ENCODE peak calls at places on chromosomes 1 and 21, in five cellular contexts. One of them, this sample, is unnamed.

GRCh38 chr1:22296701-22297591 is 154.0 kb upstream of the WNT4 start:
- DNase-seq in A549: no peak
- DNase-seq in endothelial cell of umbilical vein: no peak
- DNase-seq in GM12878: no peak
- DNase-seq in HepG2: no peak
- DNase-seq in this sample: peak

GRCh38 chr1:21681426-21681825 is 12.3 kb upstream of the RAP1GAP start:
- DNase-seq in A549: no peak
- DNase-seq in endothelial cell of umbilical vein: no peak
- DNase-seq in GM12878: no peak
- DNase-seq in HepG2: no peak
- DNase-seq in this sample: no peak

GRCh38 chr1:179046808-179047636 is 21.3 kb downstream of the FAM20B start:
- DNase-seq in A549: no peak
- DNase-seq in endothelial cell of umbilical vein: no peak
- DNase-seq in GM12878: no peak
- DNase-seq in HepG2: no peak
- DNase-seq in this sample: peak

GRCh38 chr1:106526650-106527049 is 529.8 kb upstream of the PRMT6 start:
- DNase-seq in A549: no peak
- DNase-seq in endothelial cell of umbilical vein: no peak
- DNase-seq in GM12878: no peak
- DNase-seq in HepG2: no peak
- DNase-seq in this sample: no peak

GRCh38 chr1:196148367-196148970 is 459.8 kb downstream of the KCNT2 start:
- DNase-seq in A549: peak
- DNase-seq in endothelial cell of umbilical vein: peak
- DNase-seq in GM12878: no peak
- DNase-seq in HepG2: peak
- DNase-seq in this sample: peak

GRCh38 chr1:153985341-153985912 is 712 bp downstream of the RAB13 start:
- DNase-seq in A549: no peak
- DNase-seq in endothelial cell of umbilical vein: peak
- DNase-seq in GM12878: no peak
- DNase-seq in HepG2: no peak
- DNase-seq in this sample: peak

GRCh38 chr1:100076744-100077143 is 56.0 kb downstream of the SASS6 start:
- DNase-seq in A549: no peak
- DNase-seq in endothelial cell of umbilical vein: peak
- DNase-seq in GM12878: peak
- DNase-seq in HepG2: no peak
- DNase-seq in this sample: no peak

GRCh38 chr1:204225841-204226745 is 12.3 kb upstream of the GOLT1A start:
- DNase-seq in A549: no peak
- DNase-seq in endothelial cell of umbilical vein: no peak
- DNase-seq in GM12878: no peak
- DNase-seq in HepG2: peak
- DNase-seq in this sample: peak

GRCh38 chr1:78673120-78673519 is 23.5 kb downstream of the IFI44 start:
- DNase-seq in A549: no peak
- DNase-seq in endothelial cell of umbilical vein: no peak
- DNase-seq in GM12878: no peak
- DNase-seq in HepG2: peak
- DNase-seq in this sample: peak

GRCh38 chr1:92695104-92695503 is 89.8 kb downstream of the EVI5 start:
- DNase-seq in A549: no peak
- DNase-seq in endothelial cell of umbilical vein: no peak
- DNase-seq in GM12878: no peak
- DNase-seq in HepG2: no peak
- DNase-seq in this sample: no peak

GRCh38 chr1:36735939-36736730 is 253.4 kb upstream of the CSF3R start:
- DNase-seq in A549: no peak
- DNase-seq in endothelial cell of umbilical vein: no peak
- DNase-seq in GM12878: no peak
- DNase-seq in HepG2: no peak
- DNase-seq in this sample: peak

GRCh38 chr21:44415073-44416025 is 40.0 kb upstream of the LRRC3 start:
- DNase-seq in A549: no peak
- DNase-seq in endothelial cell of umbilical vein: no peak
- DNase-seq in GM12878: no peak
- DNase-seq in HepG2: no peak
- DNase-seq in this sample: no peak

GRCh38 chr21:37281579-37281978 is 14.4 kb upstream of the VPS26C start:
- DNase-seq in A549: no peak
- DNase-seq in endothelial cell of umbilical vein: no peak
- DNase-seq in GM12878: no peak
- DNase-seq in HepG2: no peak
- DNase-seq in this sample: no peak
- TF ChIP-seq MYC in A549: no peak
- TF ChIP-seq MYC in endothelial cell of umbilical vein: no peak
- TF ChIP-seq MYC in GM12878: no peak
- TF ChIP-seq MYC in HepG2: no peak
- TF ChIP-seq MYC in this sample: no peak

DNA sequence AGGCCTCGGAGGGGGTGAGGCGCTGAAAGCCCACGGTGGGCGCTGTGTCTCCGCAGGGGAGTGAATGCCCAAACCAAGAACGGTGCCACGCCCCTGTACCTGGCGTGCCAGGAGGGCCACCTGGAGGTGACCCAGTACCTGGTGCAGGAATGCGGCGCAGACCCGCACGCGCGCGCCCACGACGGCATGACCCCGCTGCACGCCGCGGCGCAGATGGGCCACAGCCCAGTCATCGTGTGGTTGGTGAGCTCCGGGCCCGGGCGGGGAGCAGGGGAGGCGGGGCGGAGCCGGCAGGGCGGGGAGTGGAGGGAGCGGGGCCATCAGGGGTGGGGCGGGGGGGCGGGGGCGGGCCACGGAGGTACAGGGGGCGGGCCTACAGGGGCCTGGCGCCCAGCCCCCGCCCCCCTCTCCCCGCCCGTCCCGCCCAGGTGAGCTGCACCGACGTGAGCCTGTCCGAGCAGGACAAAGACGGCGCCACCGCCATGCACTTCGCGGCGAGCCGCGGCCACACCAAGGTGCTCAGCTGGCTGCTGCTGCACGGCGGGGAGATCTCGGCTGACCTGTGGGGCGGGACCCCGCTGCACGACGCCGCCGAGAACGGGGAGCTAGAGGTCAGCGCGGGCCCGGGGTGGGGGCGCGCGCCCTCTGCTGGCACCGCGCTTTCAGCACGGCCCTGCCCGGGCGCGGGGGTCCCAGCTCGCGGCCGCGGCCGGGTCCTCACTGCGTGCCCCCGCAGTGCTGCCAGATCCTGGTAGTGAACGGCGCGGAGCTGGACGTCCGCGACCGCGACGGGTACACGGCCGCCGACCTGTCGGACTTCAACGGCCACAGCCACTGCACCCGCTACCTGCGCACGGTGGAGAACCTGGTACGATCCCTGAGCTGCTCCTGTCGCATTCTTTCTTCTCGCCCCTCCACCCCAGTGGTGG is 15.9 kb downstream of the ESPN start:
- DNase-seq in A549: no peak
- DNase-seq in endothelial cell of umbilical vein: no peak
- DNase-seq in GM12878: no peak
- DNase-seq in HepG2: peak
- DNase-seq in this sample: peak
- TF ChIP-seq CTCF in A549: peak
- TF ChIP-seq CTCF in endothelial cell of umbilical vein: peak
- TF ChIP-seq CTCF in GM12878: no peak
- TF ChIP-seq CTCF in HepG2: peak
- TF ChIP-seq CTCF in this sample: peak

GRCh38 chr1:214609692-214610091 is 6.7 kb downstream of the CENPF start:
- DNase-seq in A549: no peak
- DNase-seq in endothelial cell of umbilical vein: no peak
- DNase-seq in GM12878: no peak
- DNase-seq in HepG2: no peak
- DNase-seq in this sample: no peak
- H3K4me3 ChIP-seq in A549: no peak
- H3K4me3 ChIP-seq in endothelial cell of umbilical vein: no peak
- H3K4me3 ChIP-seq in GM12878: no peak
- H3K4me3 ChIP-seq in HepG2: no peak
- H3K4me3 ChIP-seq in this sample: no peak

GRCh38 chr1:206580438-206581113 is 31.7 kb downstream of the EIF2D start:
- DNase-seq in A549: no peak
- DNase-seq in endothelial cell of umbilical vein: no peak
- DNase-seq in GM12878: no peak
- DNase-seq in HepG2: no peak
- DNase-seq in this sample: no peak

GRCh38 chr1:206581571-206581981 is 30.7 kb downstream of the EIF2D start:
- DNase-seq in A549: no peak
- DNase-seq in endothelial cell of umbilical vein: no peak
- DNase-seq in GM12878: no peak
- DNase-seq in HepG2: no peak
- DNase-seq in this sample: no peak

GRCh38 chr1:206578115-206578935 is 33.9 kb downstream of the EIF2D start:
- DNase-seq in A549: no peak
- DNase-seq in endothelial cell of umbilical vein: no peak
- DNase-seq in GM12878: no peak
- DNase-seq in HepG2: no peak
- DNase-seq in this sample: no peak

GRCh38 chr1:206578959-206579358 is 33.3 kb downstream of the EIF2D start:
- DNase-seq in A549: no peak
- DNase-seq in endothelial cell of umbilical vein: no peak
- DNase-seq in GM12878: no peak
- DNase-seq in HepG2: no peak
- DNase-seq in this sample: no peak

DNA sequence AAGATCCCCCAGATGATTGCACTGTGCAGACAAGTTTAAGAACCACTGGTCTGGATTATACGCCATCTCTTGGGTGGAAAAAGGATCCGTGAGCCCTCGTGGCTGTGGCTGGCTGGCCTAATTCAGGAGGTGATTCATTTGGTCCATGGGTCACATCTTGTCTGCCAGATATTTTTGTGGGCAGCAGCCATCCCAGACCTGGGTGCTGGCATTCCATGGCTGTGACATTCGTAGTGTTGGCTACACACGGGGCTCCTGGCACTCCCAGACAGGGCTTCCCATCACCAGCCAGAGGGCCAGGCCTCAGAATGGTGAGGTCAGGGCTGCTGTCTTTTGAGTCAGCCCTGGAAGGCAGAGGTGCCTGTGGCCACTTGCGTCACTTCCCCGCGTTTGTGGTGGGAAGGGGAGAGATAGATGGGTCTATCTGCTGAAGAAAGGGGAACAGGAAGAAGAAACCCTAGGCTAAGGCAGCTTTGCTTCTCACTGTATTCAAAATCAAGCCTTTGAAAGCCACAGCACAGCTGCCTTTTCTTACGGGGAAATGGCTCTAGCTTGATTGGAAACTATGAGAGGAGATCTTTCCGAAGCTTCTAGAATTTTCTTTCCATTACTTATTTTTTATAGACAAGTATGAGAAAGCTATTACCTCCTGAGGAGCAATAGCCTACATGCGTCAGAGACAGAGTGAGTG is 32.4 kb downstream of the EIF2D start:
- DNase-seq in A549: no peak
- DNase-seq in endothelial cell of umbilical vein: no peak
- DNase-seq in GM12878: peak
- DNase-seq in HepG2: no peak
- DNase-seq in this sample: peak
- TF ChIP-seq MYC in A549: no peak
- TF ChIP-seq MYC in endothelial cell of umbilical vein: no peak
- TF ChIP-seq MYC in GM12878: no peak
- TF ChIP-seq MYC in HepG2: no peak
- TF ChIP-seq MYC in this sample: peak

DNA sequence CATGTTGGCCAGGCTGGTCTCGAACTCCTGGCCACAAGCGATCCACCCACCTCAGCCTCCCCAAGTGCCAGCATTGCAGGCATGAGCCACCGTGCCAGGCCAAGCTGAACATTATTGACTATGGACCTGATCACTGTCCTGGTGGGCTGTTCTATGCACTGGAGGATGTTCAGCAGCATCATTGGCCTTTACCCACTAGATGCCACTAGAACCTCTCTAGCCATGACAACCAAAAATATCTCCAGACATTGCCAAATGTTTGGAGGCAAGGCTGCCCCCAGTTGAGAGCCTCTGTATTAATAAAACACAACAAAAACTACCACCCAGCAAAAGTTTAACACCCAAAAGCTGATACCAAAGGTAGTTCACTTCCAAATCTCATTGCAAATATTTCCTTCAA is 110.8 kb upstream of the SOD1 start:
- DNase-seq in A549: no peak
- DNase-seq in endothelial cell of umbilical vein: no peak
- DNase-seq in GM12878: no peak
- DNase-seq in HepG2: no peak
- DNase-seq in this sample: no peak
- TF ChIP-seq CTCF in A549: no peak
- TF ChIP-seq CTCF in endothelial cell of umbilical vein: no peak
- TF ChIP-seq CTCF in GM12878: no peak
- TF ChIP-seq CTCF in HepG2: no peak
- TF ChIP-seq CTCF in this sample: no peak

GRCh38 chr1:224181453-224181810 is 1.6 kb upstream of the DEGS1 start:
- DNase-seq in A549: no peak
- DNase-seq in endothelial cell of umbilical vein: no peak
- DNase-seq in GM12878: no peak
- DNase-seq in HepG2: no peak
- DNase-seq in this sample: no peak

GRCh38 chr1:224180783-224181452 is 2.1 kb upstream of the DEGS1 start:
- DNase-seq in A549: no peak
- DNase-seq in endothelial cell of umbilical vein: no peak
- DNase-seq in GM12878: no peak
- DNase-seq in HepG2: no peak
- DNase-seq in this sample: no peak

GRCh38 chr1:224182057-224182865 is 779 bp upstream of the DEGS1 start:
- DNase-seq in A549: peak
- DNase-seq in endothelial cell of umbilical vein: no peak
- DNase-seq in GM12878: peak
- DNase-seq in HepG2: no peak
- DNase-seq in this sample: no peak

GRCh38 chr1:224183591-224184312 is 712 bp downstream of the DEGS1 start:
- DNase-seq in A549: peak
- DNase-seq in endothelial cell of umbilical vein: peak
- DNase-seq in GM12878: no peak
- DNase-seq in HepG2: peak
- DNase-seq in this sample: peak

GRCh38 chr1:224182866-224183590 is at the start of gene DEGS1:
- DNase-seq in A549: peak
- DNase-seq in endothelial cell of umbilical vein: peak
- DNase-seq in GM12878: no peak
- DNase-seq in HepG2: peak
- DNase-seq in this sample: peak
- H3K4me3 ChIP-seq in A549: peak
- H3K4me3 ChIP-seq in endothelial cell of umbilical vein: peak
- H3K4me3 ChIP-seq in GM12878: peak
- H3K4me3 ChIP-seq in HepG2: peak
- H3K4me3 ChIP-seq in this sample: peak

DNA sequence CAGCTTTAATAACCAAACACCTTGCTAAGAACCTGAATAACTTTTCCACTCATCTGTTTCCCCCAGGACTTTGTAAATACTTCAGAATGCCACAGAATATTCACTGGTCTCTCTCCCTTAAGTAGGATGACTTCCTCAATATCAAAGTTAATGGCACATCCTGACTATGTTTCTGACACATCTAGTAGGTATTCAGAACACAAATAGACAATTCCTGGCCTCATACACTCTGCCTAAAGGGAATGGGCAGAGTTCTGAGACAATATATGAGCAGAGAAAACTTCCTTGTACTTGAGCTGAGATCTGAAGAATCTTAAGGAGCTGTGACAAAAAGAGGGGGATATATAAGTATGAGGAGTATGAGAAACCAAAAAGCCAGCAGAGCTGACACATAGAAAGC is 34.8 kb downstream of the ANKRD13C start:
- DNase-seq in A549: peak
- DNase-seq in endothelial cell of umbilical vein: peak
- DNase-seq in GM12878: no peak
- DNase-seq in HepG2: peak
- DNase-seq in this sample: no peak
- TF ChIP-seq MYC in A549: no peak
- TF ChIP-seq MYC in endothelial cell of umbilical vein: no peak
- TF ChIP-seq MYC in GM12878: no peak
- TF ChIP-seq MYC in HepG2: no peak
- TF ChIP-seq MYC in this sample: no peak

GRCh38 chr1:230091473-230092231 is 24.6 kb downstream of the GALNT2 start:
- DNase-seq in A549: no peak
- DNase-seq in endothelial cell of umbilical vein: no peak
- DNase-seq in GM12878: no peak
- DNase-seq in HepG2: no peak
- DNase-seq in this sample: no peak
- TF ChIP-seq CTCF in A549: no peak
- TF ChIP-seq CTCF in endothelial cell of umbilical vein: no peak
- TF ChIP-seq CTCF in GM12878: no peak
- TF ChIP-seq CTCF in HepG2: peak
- TF ChIP-seq CTCF in this sample: no peak